ENCODE peak calls at places on chromosomes 2 and 18, in eight cellular contexts. One of them, this sample, is unnamed.

GRCh38 chr2:240655931-240656886 is 26.5 kb downstream of the AQP12B start:
- DNase-seq in stomach: no peak
- DNase-seq in HepG2: no peak
- DNase-seq in osteoblast: peak
- DNase-seq in AG09309: no peak
- DNase-seq in PC-3: peak
- DNase-seq in fibroblast of the aortic adventitia: peak
- DNase-seq in A549: no peak
- DNase-seq in this sample: no peak

GRCh38 chr2:202339052-202339870 is 36.9 kb upstream of the BMPR2 start:
- DNase-seq in AG09309: no peak
- DNase-seq in stomach: no peak
- DNase-seq in HepG2: peak
- DNase-seq in osteoblast: no peak
- DNase-seq in A549: peak
- DNase-seq in fibroblast of the aortic adventitia: peak
- DNase-seq in PC-3: peak
- DNase-seq in this sample: no peak

GRCh38 chr2:161104054-161104553 is 56.1 kb upstream of the TANK start:
- DNase-seq in PC-3: peak
- DNase-seq in stomach: no peak
- DNase-seq in osteoblast: no peak
- DNase-seq in A549: no peak
- DNase-seq in fibroblast of the aortic adventitia: no peak
- DNase-seq in HepG2: no peak
- DNase-seq in AG09309: no peak
- DNase-seq in this sample: peak

GRCh38 chr2:70084973-70085710 is 2.1 kb upstream of the PCBP1 start:
- DNase-seq in AG09309: no peak
- DNase-seq in stomach: peak
- DNase-seq in A549: no peak
- DNase-seq in fibroblast of the aortic adventitia: no peak
- DNase-seq in HepG2: no peak
- DNase-seq in osteoblast: peak
- DNase-seq in PC-3: peak
- DNase-seq in this sample: no peak

GRCh38 chr2:127153691-127154158 is 46.8 kb upstream of the BIN1 start:
- DNase-seq in AG09309: peak
- DNase-seq in PC-3: peak
- DNase-seq in osteoblast: peak
- DNase-seq in stomach: no peak
- DNase-seq in HepG2: no peak
- DNase-seq in A549: peak
- DNase-seq in fibroblast of the aortic adventitia: peak
- DNase-seq in this sample: no peak

GRCh38 chr2:128323501-128323931 is 4.8 kb upstream of the HS6ST1 start:
- DNase-seq in stomach: peak
- DNase-seq in HepG2: no peak
- DNase-seq in PC-3: no peak
- DNase-seq in AG09309: no peak
- DNase-seq in osteoblast: peak
- DNase-seq in fibroblast of the aortic adventitia: no peak
- DNase-seq in A549: no peak
- DNase-seq in this sample: no peak

GRCh38 chr2:48600204-48600813 is 17.3 kb upstream of the GTF2A1L start:
- DNase-seq in osteoblast: no peak
- DNase-seq in fibroblast of the aortic adventitia: peak
- DNase-seq in stomach: no peak
- DNase-seq in PC-3: peak
- DNase-seq in AG09309: no peak
- DNase-seq in HepG2: peak
- DNase-seq in A549: peak
- DNase-seq in this sample: peak

GRCh38 chr2:102753563-102754159 is 8.2 kb upstream of the TMEM182 start:
- DNase-seq in fibroblast of the aortic adventitia: peak
- DNase-seq in AG09309: peak
- DNase-seq in HepG2: peak
- DNase-seq in stomach: peak
- DNase-seq in osteoblast: no peak
- DNase-seq in A549: peak
- DNase-seq in PC-3: peak
- DNase-seq in this sample: no peak

GRCh38 chr2:129469881-129470280 is 509.6 kb upstream of the RAB6C start:
- DNase-seq in osteoblast: no peak
- DNase-seq in AG09309: no peak
- DNase-seq in A549: no peak
- DNase-seq in PC-3: no peak
- DNase-seq in HepG2: no peak
- DNase-seq in fibroblast of the aortic adventitia: no peak
- DNase-seq in stomach: no peak
- DNase-seq in this sample: no peak

GRCh38 chr18:1062592-1062991 is 157.9 kb downstream of the ADCYAP1 start:
- DNase-seq in HepG2: peak
- DNase-seq in fibroblast of the aortic adventitia: peak
- DNase-seq in stomach: no peak
- DNase-seq in A549: peak
- DNase-seq in AG09309: no peak
- DNase-seq in osteoblast: no peak
- DNase-seq in PC-3: no peak
- DNase-seq in this sample: no peak

GRCh38 chr2:101998556-101999121 is 6.9 kb downstream of the IL1R2 start:
- DNase-seq in stomach: no peak
- DNase-seq in AG09309: no peak
- DNase-seq in fibroblast of the aortic adventitia: no peak
- DNase-seq in HepG2: peak
- DNase-seq in PC-3: no peak
- DNase-seq in A549: no peak
- DNase-seq in osteoblast: no peak
- DNase-seq in this sample: no peak

GRCh38 chr2:215900203-215900611 is 113.1 kb downstream of the MREG start:
- DNase-seq in A549: peak
- DNase-seq in HepG2: peak
- DNase-seq in AG09309: peak
- DNase-seq in osteoblast: peak
- DNase-seq in PC-3: peak
- DNase-seq in stomach: no peak
- DNase-seq in fibroblast of the aortic adventitia: peak
- DNase-seq in this sample: no peak

GRCh38 chr2:191936882-191937405 is 90.1 kb upstream of the CAVIN2 start:
- DNase-seq in osteoblast: no peak
- DNase-seq in A549: no peak
- DNase-seq in stomach: no peak
- DNase-seq in fibroblast of the aortic adventitia: no peak
- DNase-seq in PC-3: no peak
- DNase-seq in HepG2: no peak
- DNase-seq in AG09309: no peak
- DNase-seq in this sample: no peak

GRCh38 chr18:374735-375168 is 106.9 kb upstream of the THOC1 start:
- DNase-seq in stomach: no peak
- DNase-seq in AG09309: no peak
- DNase-seq in PC-3: no peak
- DNase-seq in A549: no peak
- DNase-seq in HepG2: no peak
- DNase-seq in fibroblast of the aortic adventitia: no peak
- DNase-seq in osteoblast: no peak
- DNase-seq in this sample: no peak

GRCh38 chr18:76426738-76427305 is 68.2 kb downstream of the ZNF516 start:
- DNase-seq in stomach: peak
- DNase-seq in fibroblast of the aortic adventitia: peak
- DNase-seq in AG09309: no peak
- DNase-seq in osteoblast: peak
- DNase-seq in A549: peak
- DNase-seq in PC-3: peak
- DNase-seq in HepG2: peak
- DNase-seq in this sample: no peak

GRCh38 chr2:51620830-51621229 is 588.9 kb upstream of the NRXN1 start:
- DNase-seq in AG09309: no peak
- DNase-seq in stomach: no peak
- DNase-seq in PC-3: peak
- DNase-seq in A549: no peak
- DNase-seq in HepG2: no peak
- DNase-seq in fibroblast of the aortic adventitia: no peak
- DNase-seq in osteoblast: no peak
- DNase-seq in this sample: no peak

GRCh38 chr18:22020127-22020866 is 149.1 kb upstream of the GATA6 start:
- DNase-seq in AG09309: no peak
- DNase-seq in A549: no peak
- DNase-seq in PC-3: no peak
- DNase-seq in fibroblast of the aortic adventitia: no peak
- DNase-seq in HepG2: peak
- DNase-seq in stomach: peak
- DNase-seq in osteoblast: no peak
- DNase-seq in this sample: no peak

GRCh38 chr2:230658877-230659652 is 53.6 kb upstream of the CAB39 start:
- DNase-seq in HepG2: no peak
- DNase-seq in AG09309: no peak
- DNase-seq in osteoblast: peak
- DNase-seq in A549: no peak
- DNase-seq in stomach: no peak
- DNase-seq in fibroblast of the aortic adventitia: no peak
- DNase-seq in PC-3: no peak
- DNase-seq in this sample: peak

GRCh38 chr2:105437708-105438103 is 38.9 kb upstream of the FHL2 start:
- DNase-seq in stomach: no peak
- DNase-seq in HepG2: no peak
- DNase-seq in fibroblast of the aortic adventitia: peak
- DNase-seq in PC-3: no peak
- DNase-seq in osteoblast: peak
- DNase-seq in A549: no peak
- DNase-seq in AG09309: peak
- DNase-seq in this sample: no peak

GRCh38 chr18:78123926-78124797 is 855.5 kb upstream of the SALL3 start:
- DNase-seq in HepG2: no peak
- DNase-seq in stomach: no peak
- DNase-seq in AG09309: no peak
- DNase-seq in fibroblast of the aortic adventitia: no peak
- DNase-seq in PC-3: no peak
- DNase-seq in osteoblast: no peak
- DNase-seq in A549: no peak
- DNase-seq in this sample: no peak

GRCh38 chr2:96509114-96509846 is 4.1 kb upstream of the NEURL3 start:
- DNase-seq in osteoblast: peak
- DNase-seq in fibroblast of the aortic adventitia: peak
- DNase-seq in HepG2: peak
- DNase-seq in AG09309: peak
- DNase-seq in stomach: peak
- DNase-seq in A549: peak
- DNase-seq in PC-3: peak
- DNase-seq in this sample: no peak

GRCh38 chr2:97728091-97728596 is 14.8 kb downstream of the ZAP70 start:
- DNase-seq in fibroblast of the aortic adventitia: peak
- DNase-seq in PC-3: peak
- DNase-seq in stomach: no peak
- DNase-seq in HepG2: no peak
- DNase-seq in A549: no peak
- DNase-seq in AG09309: no peak
- DNase-seq in osteoblast: peak
- DNase-seq in this sample: no peak

DNA sequence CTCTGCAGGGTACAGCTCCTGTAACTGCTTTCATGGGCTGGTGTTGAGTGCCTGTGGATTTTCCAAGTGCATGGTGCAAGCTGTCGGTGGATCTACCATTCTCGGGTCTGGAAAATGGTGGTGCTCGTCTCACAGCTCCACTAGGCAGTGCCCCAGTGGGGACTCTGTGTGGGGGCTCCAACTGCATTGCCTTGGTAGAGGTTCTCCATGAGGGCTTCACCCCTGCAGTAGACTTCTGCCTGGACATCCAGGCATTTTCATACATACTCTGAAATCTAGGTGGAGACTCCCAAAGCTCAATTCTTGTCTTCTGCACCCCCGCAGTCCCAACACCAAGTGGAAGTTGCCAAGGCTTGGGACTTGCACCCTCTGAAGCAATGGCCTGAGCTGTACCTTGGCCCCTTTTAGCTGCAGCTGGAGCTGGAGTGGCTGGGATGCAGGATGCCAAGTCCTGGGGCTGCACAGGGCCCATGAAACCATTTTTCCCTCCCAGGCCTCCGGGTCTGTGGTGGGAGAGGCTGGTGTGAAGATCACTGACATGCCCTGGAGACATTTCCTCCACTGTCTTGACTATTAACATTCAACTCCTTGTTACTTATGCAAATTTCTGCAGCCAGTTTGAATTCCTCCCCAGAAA is 41.6 kb downstream of the EDAR start:
- DNase-seq in A549: no peak
- DNase-seq in AG09309: no peak
- DNase-seq in PC-3: no peak
- DNase-seq in HepG2: no peak
- DNase-seq in osteoblast: no peak
- DNase-seq in fibroblast of the aortic adventitia: no peak
- DNase-seq in stomach: no peak
- DNase-seq in this sample: no peak
- H3K4me3 ChIP-seq in A549: no peak
- H3K4me3 ChIP-seq in AG09309: no peak
- H3K4me3 ChIP-seq in PC-3: no peak
- H3K4me3 ChIP-seq in HepG2: no peak
- H3K4me3 ChIP-seq in osteoblast: no peak
- H3K4me3 ChIP-seq in fibroblast of the aortic adventitia: no peak
- H3K4me3 ChIP-seq in stomach: no peak
- H3K4me3 ChIP-seq in this sample: no peak

GRCh38 chr2:172484253-172484652 is 56.9 kb downstream of the ITGA6 start:
- DNase-seq in PC-3: peak
- DNase-seq in A549: peak
- DNase-seq in HepG2: peak
- DNase-seq in AG09309: no peak
- DNase-seq in osteoblast: no peak
- DNase-seq in fibroblast of the aortic adventitia: peak
- DNase-seq in stomach: no peak
- DNase-seq in this sample: no peak
- TF ChIP-seq CTCF in PC-3: peak
- TF ChIP-seq CTCF in A549: peak
- TF ChIP-seq CTCF in HepG2: peak
- TF ChIP-seq CTCF in AG09309: peak
- TF ChIP-seq CTCF in osteoblast: peak
- TF ChIP-seq CTCF in fibroblast of the aortic adventitia: peak
- TF ChIP-seq CTCF in stomach: no peak
- TF ChIP-seq CTCF in this sample: peak

GRCh38 chr2:149038442-149039212 is at the start of gene LYPD6B:
- DNase-seq in AG09309: no peak
- DNase-seq in HepG2: no peak
- DNase-seq in stomach: peak
- DNase-seq in fibroblast of the aortic adventitia: no peak
- DNase-seq in PC-3: peak
- DNase-seq in A549: no peak
- DNase-seq in osteoblast: peak
- DNase-seq in this sample: no peak
- H3K4me3 ChIP-seq in AG09309: peak
- H3K4me3 ChIP-seq in HepG2: peak
- H3K4me3 ChIP-seq in stomach: peak
- H3K4me3 ChIP-seq in fibroblast of the aortic adventitia: no peak
- H3K4me3 ChIP-seq in PC-3: peak
- H3K4me3 ChIP-seq in A549: peak
- H3K4me3 ChIP-seq in osteoblast: peak
- H3K4me3 ChIP-seq in this sample: peak

GRCh38 chr2:144511945-144512344 is 8.0 kb downstream of the ZEB2 start:
- DNase-seq in AG09309: no peak
- DNase-seq in stomach: no peak
- DNase-seq in osteoblast: no peak
- DNase-seq in A549: no peak
- DNase-seq in PC-3: no peak
- DNase-seq in HepG2: no peak
- DNase-seq in fibroblast of the aortic adventitia: peak
- DNase-seq in this sample: no peak
- TF ChIP-seq CTCF in AG09309: no peak
- TF ChIP-seq CTCF in stomach: no peak
- TF ChIP-seq CTCF in osteoblast: peak
- TF ChIP-seq CTCF in A549: no peak
- TF ChIP-seq CTCF in PC-3: no peak
- TF ChIP-seq CTCF in HepG2: no peak
- TF ChIP-seq CTCF in fibroblast of the aortic adventitia: peak
- TF ChIP-seq CTCF in this sample: no peak

GRCh38 chr2:60979231-60979630 is 38.3 kb upstream of the PEX13 start:
- DNase-seq in PC-3: no peak
- DNase-seq in AG09309: no peak
- DNase-seq in fibroblast of the aortic adventitia: no peak
- DNase-seq in A549: no peak
- DNase-seq in stomach: no peak
- DNase-seq in HepG2: no peak
- DNase-seq in osteoblast: no peak
- DNase-seq in this sample: no peak
- H3K4me3 ChIP-seq in PC-3: no peak
- H3K4me3 ChIP-seq in AG09309: no peak
- H3K4me3 ChIP-seq in fibroblast of the aortic adventitia: no peak
- H3K4me3 ChIP-seq in A549: no peak
- H3K4me3 ChIP-seq in stomach: no peak
- H3K4me3 ChIP-seq in HepG2: no peak
- H3K4me3 ChIP-seq in osteoblast: no peak
- H3K4me3 ChIP-seq in this sample: no peak